ENCODE peak calls at places on chromosomes 16 and 17, in four cellular contexts. C is CD4-positive, alpha-beta T cell; Q is fibroblast of villous mesenchyme; U is Calu3. O is an unnamed sample.

GRCh38 chr17:34006126-34006525 is 249.0 kb upstream of the CCL2 start:
- DNase-seq in C (no peak), Q (no peak), U (no peak), O (no peak)

GRCh38 chr17:78417531-78417909 is 39.1 kb downstream of the PGS1 start:
- DNase-seq in C (no peak), Q (no peak), U (no peak), O (no peak)

GRCh38 chr17:5665164-5665563 is 80.9 kb upstream of the NLRP1 start:
- DNase-seq in C (no peak), Q (no peak), U (no peak), O (no peak)

GRCh38 chr17:80504671-80505413 is 28.4 kb upstream of the NPTX1 start:
- DNase-seq in C (no peak), Q (peak), U (no peak), O (peak)

GRCh38 chr17:57862410-57862989 is 12.7 kb upstream of the MRPS23 start:
- DNase-seq in C (no peak), Q (no peak), U (no peak), O (no peak)

GRCh38 chr16:46607529-46607928 is 13.7 kb downstream of the SHCBP1 start:
- DNase-seq in C (no peak), Q (peak), U (no peak), O (peak)

GRCh38 chr16:54080524-54081008 is 206.0 kb downstream of the IRX3 start:
- DNase-seq in C (no peak), Q (peak), U (no peak), O (no peak)

GRCh38 chr16:12188674-12189249 is 212.2 kb downstream of the SNX29 start:
- DNase-seq in C (no peak), Q (no peak), U (peak), O (no peak)

GRCh38 chr16:9042533-9042932 is 48.9 kb upstream of the HAPSTR1 start:
- DNase-seq in C (no peak), Q (no peak), U (no peak), O (no peak)

GRCh38 chr16:1870365-1871082 is 1.4 kb downstream of the MEIOB start:
- DNase-seq in C (no peak), Q (peak), U (no peak), O (peak)

GRCh38 chr17:66373944-66374817 is 71.8 kb downstream of the PRKCA start:
- DNase-seq in C (peak), Q (peak), U (peak), O (peak)

GRCh38 chr16:50154369-50154947 is 1.4 kb downstream of the TENT4B start:
- DNase-seq in C (no peak), Q (peak), U (no peak), O (peak)

GRCh38 chr16:61871837-61872777 is 164.1 kb downstream of the CDH8 start:
- DNase-seq in C (no peak), Q (no peak), U (no peak), O (no peak)

GRCh38 chr16:23317266-23317661 is 15.2 kb downstream of the SCNN1B start:
- DNase-seq in C (no peak), Q (no peak), U (no peak), O (peak)

GRCh38 chr16:23072084-23072599 is 77.1 kb downstream of the USP31 start:
- DNase-seq in C (no peak), Q (peak), U (peak), O (no peak)

GRCh38 chr16:13919330-13919682 is 648 bp upstream of the ERCC4 start:
- DNase-seq in C (no peak), Q (no peak), U (peak), O (peak)
- TF ChIP-seq CTCF in C (peak), Q (no peak), U (no peak), O (no peak)

DNA sequence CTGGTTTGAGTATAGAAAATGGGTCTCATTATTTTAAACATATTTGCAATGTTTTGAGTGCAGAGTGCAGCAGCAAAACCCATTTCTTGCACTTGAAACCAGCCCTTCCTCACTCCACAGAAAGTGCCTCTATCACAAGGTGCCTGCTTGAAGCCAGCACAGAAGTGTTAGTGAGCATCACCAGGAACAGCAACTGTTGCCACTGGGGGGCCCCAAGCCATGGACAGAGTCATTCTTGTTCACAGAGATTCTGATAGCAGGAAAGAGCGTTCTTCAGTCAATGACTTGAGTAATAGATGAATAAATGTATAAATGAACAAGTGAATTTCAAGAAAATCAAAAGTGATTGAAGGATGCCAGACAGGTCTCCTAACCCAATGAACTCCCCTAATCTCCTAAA is 45.6 kb downstream of the CHD9NB start:
- DNase-seq in C (no peak), Q (no peak), U (no peak), O (peak)
- TF ChIP-seq CTCF in C (no peak), Q (no peak), U (no peak), O (no peak)

GRCh38 chr17:35743911-35744328 is 9.1 kb downstream of the GAS2L2 start:
- DNase-seq in C (no peak), Q (peak), U (peak), O (peak)

GRCh38 chr17:35746956-35747355 is 6.1 kb downstream of the GAS2L2 start:
- DNase-seq in C (no peak), Q (no peak), U (no peak), O (no peak)

GRCh38 chr17:35744830-35745229 is 8.2 kb downstream of the GAS2L2 start:
- DNase-seq in C (no peak), Q (no peak), U (no peak), O (no peak)

GRCh38 chr17:35745749-35746320 is 7.2 kb downstream of the GAS2L2 start:
- DNase-seq in C (no peak), Q (no peak), U (no peak), O (no peak)

GRCh38 chr17:35745246-35745645 is 7.8 kb downstream of the GAS2L2 start:
- DNase-seq in C (no peak), Q (no peak), U (no peak), O (no peak)
- TF ChIP-seq CTCF in C (no peak), Q (no peak), U (no peak), O (no peak)

GRCh38 chr16:13335894-13336293 is 434.5 kb downstream of the SHISA9 start:
- DNase-seq in C (no peak), Q (no peak), U (no peak), O (no peak)

GRCh38 chr16:13333336-13333735 is 431.9 kb downstream of the SHISA9 start:
- DNase-seq in C (no peak), Q (no peak), U (no peak), O (no peak)

GRCh38 chr16:13338044-13338443 is 436.6 kb downstream of the SHISA9 start:
- DNase-seq in C (no peak), Q (no peak), U (no peak), O (no peak)

GRCh38 chr16:13332713-13333255 is 431.4 kb downstream of the SHISA9 start:
- DNase-seq in C (no peak), Q (no peak), U (no peak), O (no peak)

DNA sequence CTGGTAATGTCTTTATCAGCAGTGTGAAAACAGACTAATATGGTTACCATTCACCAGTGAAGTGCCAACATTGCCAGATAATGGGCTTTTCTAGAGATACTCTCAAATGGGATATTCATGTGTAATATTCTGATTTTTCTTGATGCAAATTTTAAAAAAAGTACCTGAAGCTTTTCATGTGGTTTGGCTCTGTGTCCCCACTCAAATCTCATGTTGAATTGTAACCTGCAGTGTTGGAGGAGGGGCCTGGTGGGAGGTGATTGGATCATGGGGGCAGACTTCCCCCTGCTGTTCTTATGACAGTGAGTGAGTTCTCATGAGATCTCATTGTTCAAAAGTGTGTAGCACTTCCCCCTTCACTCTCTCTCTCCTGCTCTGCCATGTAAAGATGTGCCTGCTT is 436.1 kb downstream of the SHISA9 start:
- DNase-seq in C (no peak), Q (no peak), U (no peak), O (no peak)
- TF ChIP-seq CTCF in C (no peak), Q (no peak), U (no peak), O (no peak)

GRCh38 chr17:48561894-48562810 is 16.0 kb downstream of the HOXB4 start:
- DNase-seq in C (no peak), Q (no peak), U (peak), O (no peak)
- TF ChIP-seq CTCF in C (no peak), Q (peak), U (peak), O (peak)

GRCh38 chr17:64532409-64532808 is 25.6 kb downstream of the CEP95 start:
- DNase-seq in C (no peak), Q (no peak), U (no peak), O (no peak)

GRCh38 chr17:64533784-64534183 is 27.0 kb downstream of the CEP95 start:
- DNase-seq in C (no peak), Q (no peak), U (no peak), O (no peak)

GRCh38 chr17:64531955-64532371 is 25.2 kb downstream of the CEP95 start:
- DNase-seq in C (no peak), Q (no peak), U (no peak), O (no peak)

GRCh38 chr17:64529221-64529620 is 22.4 kb downstream of the CEP95 start:
- DNase-seq in C (no peak), Q (no peak), U (no peak), O (no peak)

GRCh38 chr17:64527914-64528313 is 21.1 kb downstream of the CEP95 start:
- DNase-seq in C (no peak), Q (no peak), U (no peak), O (no peak)
- TF ChIP-seq CTCF in C (no peak), Q (no peak), U (no peak), O (no peak)

GRCh38 chr17:50114849-50115357 is 15.1 kb downstream of the SAMD14 start:
- DNase-seq in C (no peak), Q (peak), U (peak), O (peak)
- TF ChIP-seq CTCF in C (peak), Q (peak), U (peak), O (peak)

DNA sequence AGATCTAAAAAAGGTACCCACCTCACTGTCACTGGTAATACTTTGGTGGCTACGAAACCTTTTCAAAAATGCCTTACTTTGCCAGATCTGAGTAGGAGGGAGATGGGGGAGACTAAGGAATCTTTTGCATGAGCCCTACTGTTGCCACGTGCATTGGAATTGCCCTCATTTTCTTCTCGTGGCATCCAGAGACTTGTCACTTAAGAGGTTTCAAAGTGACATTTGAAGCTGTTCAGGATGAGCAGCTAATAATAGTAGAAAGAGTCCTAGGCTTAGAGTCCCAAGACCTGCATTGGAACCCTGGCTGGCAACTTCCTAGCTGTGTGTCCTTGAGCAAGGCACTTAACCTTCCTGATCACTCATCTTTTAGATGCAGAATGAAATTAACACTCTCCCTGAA is 43.5 kb downstream of the GPRC5B start:
- DNase-seq in C (no peak), Q (no peak), U (no peak), O (no peak)
- TF ChIP-seq CTCF in C (no peak), Q (no peak), U (no peak), O (no peak)